ENCODE peak calls at places on chromosomes 2 and 18, in eight cellular contexts. E, X, V, F, K, L, Z and M are unnamed samples.

GRCh38 chr2:218260742-218261423 is at the start of gene GPBAR1:
- DNase-seq in E (no peak), X (no peak), V (no peak), F (no peak), K (no peak), L (peak), Z (peak), M (no peak)

GRCh38 chr18:34153711-34154110 is 71.0 kb downstream of the NOL4 start:
- DNase-seq in E (no peak), X (no peak), V (no peak), F (no peak), K (no peak), L (no peak), Z (peak), M (no peak)

GRCh38 chr2:155695505-155695904 is 637.0 kb downstream of the NR4A2 start:
- DNase-seq in E (no peak), X (no peak), V (no peak), F (no peak), K (no peak), L (no peak), Z (no peak), M (no peak)

GRCh38 chr2:134008837-134009236 is 245.0 kb upstream of the MGAT5 start:
- DNase-seq in E (no peak), X (no peak), V (no peak), F (no peak), K (no peak), L (no peak), Z (no peak), M (no peak)

GRCh38 chr2:59034791-59035190 is 793.7 kb upstream of the FANCL start:
- DNase-seq in E (no peak), X (no peak), V (no peak), F (no peak), K (no peak), L (no peak), Z (peak), M (no peak)

GRCh38 chr2:239711911-239712570 is 311.2 kb upstream of the HDAC4 start:
- DNase-seq in E (no peak), X (no peak), V (no peak), F (no peak), K (no peak), L (peak), Z (no peak), M (no peak)

GRCh38 chr2:82968381-82968780 is 1490.7 kb downstream of the SUCLG1 start:
- DNase-seq in E (no peak), X (no peak), V (no peak), F (no peak), K (no peak), L (no peak), Z (no peak), M (no peak)

GRCh38 chr2:1972428-1972827 is 228.1 kb upstream of the PXDN start:
- DNase-seq in E (no peak), X (no peak), V (no peak), F (no peak), K (no peak), L (no peak), Z (peak), M (no peak)

GRCh38 chr2:241665731-241666440 is 20.7 kb downstream of the DTYMK start:
- DNase-seq in E (no peak), X (no peak), V (no peak), F (no peak), K (no peak), L (no peak), Z (peak), M (no peak)

GRCh38 chr2:120399889-120400240 is 53.9 kb downstream of the INHBB start:
- DNase-seq in E (no peak), X (no peak), V (no peak), F (no peak), K (no peak), L (no peak), Z (no peak), M (no peak)

GRCh38 chr2:186456941-186457340 is 29.1 kb upstream of the ZC3H15 start:
- DNase-seq in E (no peak), X (no peak), V (no peak), F (no peak), K (no peak), L (no peak), Z (peak), M (no peak)

GRCh38 chr2:130358420-130359350 is 2.8 kb downstream of the PTPN18 start:
- DNase-seq in E (no peak), X (no peak), V (no peak), F (no peak), K (no peak), L (no peak), Z (no peak), M (no peak)

GRCh38 chr2:192162392-192163042 is 32.2 kb downstream of the TMEFF2 start:
- DNase-seq in E (peak), X (peak), V (peak), F (peak), K (peak), L (peak), Z (peak), M (peak)

GRCh38 chr18:32048507-32049091 is 30.0 kb downstream of the RNF125 start:
- DNase-seq in E (no peak), X (no peak), V (no peak), F (peak), K (no peak), L (no peak), Z (peak), M (no peak)

GRCh38 chr2:85255456-85255812 is 72.4 kb downstream of the TGOLN2 start:
- DNase-seq in E (no peak), X (no peak), V (no peak), F (no peak), K (no peak), L (no peak), Z (no peak), M (no peak)

GRCh38 chr2:233056961-233057605 is 3.1 kb upstream of the INPP5D start:
- DNase-seq in E (no peak), X (no peak), V (no peak), F (no peak), K (no peak), L (peak), Z (no peak), M (no peak)

GRCh38 chr2:101828267-101829017 is 130.9 kb downstream of the MAP4K4 start:
- DNase-seq in E (peak), X (no peak), V (no peak), F (no peak), K (no peak), L (no peak), Z (peak), M (no peak)

GRCh38 chr2:236859896-236860295 is 225.8 kb upstream of the COPS8 start:
- DNase-seq in E (no peak), X (no peak), V (no peak), F (no peak), K (no peak), L (no peak), Z (no peak), M (no peak)

GRCh38 chr2:47346107-47346506 is 56.8 kb upstream of the MSH2 start:
- DNase-seq in E (no peak), X (no peak), V (no peak), F (no peak), K (no peak), L (no peak), Z (no peak), M (no peak)

GRCh38 chr18:57748770-57749603 is 54.1 kb downstream of the ATP8B1 start:
- DNase-seq in E (no peak), X (no peak), V (no peak), F (no peak), K (no peak), L (peak), Z (peak), M (peak)

GRCh38 chr2:239297142-239298125 is 103.4 kb downstream of the HDAC4 start:
- DNase-seq in E (no peak), X (no peak), V (no peak), F (no peak), K (no peak), L (no peak), Z (no peak), M (no peak)

GRCh38 chr2:230582851-230583283 is 129.8 kb upstream of the CAB39 start:
- DNase-seq in E (no peak), X (no peak), V (no peak), F (peak), K (no peak), L (no peak), Z (no peak), M (peak)

GRCh38 chr2:197514754-197515153 is 1.1 kb upstream of the MOB4 start:
- DNase-seq in E (no peak), X (no peak), V (no peak), F (no peak), K (no peak), L (no peak), Z (peak), M (no peak)

GRCh38 chr18:10490401-10491289 is 35.2 kb upstream of the NAPG start:
- DNase-seq in E (peak), X (no peak), V (no peak), F (peak), K (no peak), L (no peak), Z (no peak), M (peak)

GRCh38 chr18:48138660-48139426 is 208.4 kb upstream of the SMAD2 start:
- DNase-seq in E (no peak), X (no peak), V (no peak), F (no peak), K (no peak), L (peak), Z (no peak), M (no peak)

GRCh38 chr18:35582899-35583558 is 1.5 kb downstream of the GALNT1 start:
- DNase-seq in E (no peak), X (no peak), V (no peak), F (no peak), K (no peak), L (no peak), Z (peak), M (no peak)